ENCODE peak calls at places on chromosomes 1 and 21, in four cellular contexts. W is cardiac muscle cell, G is GM23338, F is lower lobe of right lung. R is an unnamed sample. For H3K4me1, the result is how much of the 10 kb centered on the place peaks cover.

GRCh38 chr1:85322655-85323054 is 46.2 kb upstream of the BCL10 start:
- DNase-seq in W (no peak), G (no peak), F (no peak), R (no peak)

GRCh38 chr1:33161061-33161681 is 20.7 kb downstream of the TRIM62 start:
- DNase-seq in W (peak), G (no peak), F (no peak), R (peak)

GRCh38 chr1:9302745-9303524 is 10.2 kb downstream of the SPSB1 start:
- DNase-seq in W (peak), G (no peak), F (no peak), R (peak)

GRCh38 chr1:238619652-238620051 is 728.9 kb upstream of the ZP4 start:
- DNase-seq in W (no peak), G (no peak), F (no peak), R (no peak)

GRCh38 chr21:31363720-31364119 is 19.7 kb upstream of the TIAM1 start:
- DNase-seq in W (no peak), G (no peak), F (no peak), R (no peak)

GRCh38 chr1:234325878-234326492 is 47.3 kb upstream of the COA6 start:
- DNase-seq in W (no peak), G (no peak), F (no peak), R (no peak)

GRCh38 chr1:232293361-232293760 is 336.6 kb downstream of the SIPA1L2 start:
- DNase-seq in W (no peak), G (no peak), F (no peak), R (no peak)

GRCh38 chr1:151009206-151009587 is 948 bp downstream of the PRUNE1 start:
- DNase-seq in W (peak), G (no peak), F (no peak), R (no peak)

GRCh38 chr1:45018599-45019230 is 6.7 kb downstream of the UROD start:
- DNase-seq in W (peak), G (peak), F (peak), R (peak)

GRCh38 chr1:941027-941587 is 17.4 kb downstream of the SAMD11 start:
- DNase-seq in W (no peak), G (no peak), F (no peak), R (no peak)

GRCh38 chr1:194598098-194598497 is 1411.7 kb upstream of the B3GALT2 start:
- DNase-seq in W (no peak), G (peak), F (no peak), R (no peak)

GRCh38 chr1:56424744-56425493 is 154.4 kb downstream of the PLPP3 start:
- DNase-seq in W (peak), G (no peak), F (peak), R (peak)

GRCh38 chr1:19157653-19158052 is 52.4 kb downstream of the UBR4 start:
- DNase-seq in W (no peak), G (no peak), F (no peak), R (no peak)

GRCh38 chr1:69535490-69535889 is 32.2 kb upstream of the LRRC7 start:
- DNase-seq in W (no peak), G (peak), F (no peak), R (no peak)

GRCh38 chr1:42931911-42932422 is 26.7 kb downstream of the SLC2A1 start:
- DNase-seq in W (no peak), G (peak), F (peak), R (peak)

GRCh38 chr1:164579346-164579745 is 20.4 kb downstream of the PBX1 start:
- DNase-seq in W (no peak), G (no peak), F (no peak), R (no peak)

GRCh38 chr1:19404748-19405147 is 80.6 kb downstream of the CAPZB start:
- DNase-seq in W (no peak), G (no peak), F (no peak), R (no peak)

GRCh38 chr1:26696645-26697440 is 1.0 kb downstream of the ARID1A start:
- DNase-seq in W (no peak), G (no peak), F (peak), R (peak)

GRCh38 chr21:33993286-33994231 is 78.0 kb upstream of the ATP5PO start:
- DNase-seq in W (no peak), G (no peak), F (no peak), R (no peak)

GRCh38 chr1:19359357-19359756 is 47.2 kb downstream of the SLC66A1 start:
- DNase-seq in W (no peak), G (no peak), F (no peak), R (no peak)

GRCh38 chr1:194658090-194658439 is 1471.7 kb upstream of the B3GALT2 start:
- DNase-seq in W (no peak), G (no peak), F (no peak), R (no peak)

GRCh38 chr1:172935062-172935592 is 115.6 kb downstream of the TNFSF18 start:
- DNase-seq in W (peak), G (no peak), F (no peak), R (no peak)

GRCh38 chr1:19305880-19306279 is 6.1 kb downstream of the AKR7A2 start:
- DNase-seq in W (no peak), G (no peak), F (no peak), R (no peak)

GRCh38 chr1:59903136-59903754 is 23.3 kb downstream of the CYP2J2 start:
- DNase-seq in W (peak), G (peak), F (no peak), R (peak)

GRCh38 chr1:39637301-39637700 is 2.1 kb downstream of the HEYL start:
- DNase-seq in W (no peak), G (no peak), F (no peak), R (no peak)

GRCh38 chr1:67683736-67684525 is 1.1 kb upstream of the GADD45A start:
- DNase-seq in W (no peak), G (no peak), F (no peak), R (no peak)
- H3K4me1 ChIP-seq in W (under half), G (under half), F (under half), R (under half)

DNA sequence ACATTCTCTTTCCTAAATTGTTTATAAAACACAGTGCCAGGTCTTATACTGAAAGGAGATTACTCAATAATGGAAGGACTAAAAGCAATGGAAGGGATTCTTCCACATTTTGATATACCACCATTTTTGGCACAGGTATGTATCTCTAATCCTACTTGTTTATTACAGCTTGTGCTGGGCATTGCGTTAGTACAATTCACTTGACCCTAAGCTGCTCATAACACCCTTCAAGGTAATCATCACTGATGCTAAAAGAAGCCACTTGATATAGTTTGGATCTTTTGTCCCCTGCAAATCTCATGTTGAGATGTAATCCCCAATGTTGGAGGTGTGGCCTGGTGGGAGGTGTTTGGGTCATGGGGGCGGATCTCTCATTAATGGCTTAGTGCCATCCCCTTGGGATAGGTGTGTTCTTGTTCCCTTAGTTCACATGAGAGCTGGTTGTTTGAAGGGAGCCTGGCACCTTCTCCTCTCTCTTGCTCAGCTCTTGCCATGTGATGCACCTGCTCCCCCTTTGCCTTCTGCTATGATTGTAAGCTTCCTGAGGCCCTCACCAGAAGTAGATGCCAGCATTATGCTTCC is 71.1 kb downstream of the NIBAN1 start:
- DNase-seq in W (no peak), G (no peak), F (no peak), R (no peak)
- H3K4me1 ChIP-seq in W (under half), G (under half), F (under half), R (under half)

GRCh38 chr1:113615425-113615824 is 143.9 kb downstream of the PHTF1 start:
- DNase-seq in W (peak), G (no peak), F (no peak), R (no peak)

GRCh38 chr1:113616201-113616600 is 143.1 kb downstream of the PHTF1 start:
- DNase-seq in W (no peak), G (no peak), F (no peak), R (no peak)

DNA sequence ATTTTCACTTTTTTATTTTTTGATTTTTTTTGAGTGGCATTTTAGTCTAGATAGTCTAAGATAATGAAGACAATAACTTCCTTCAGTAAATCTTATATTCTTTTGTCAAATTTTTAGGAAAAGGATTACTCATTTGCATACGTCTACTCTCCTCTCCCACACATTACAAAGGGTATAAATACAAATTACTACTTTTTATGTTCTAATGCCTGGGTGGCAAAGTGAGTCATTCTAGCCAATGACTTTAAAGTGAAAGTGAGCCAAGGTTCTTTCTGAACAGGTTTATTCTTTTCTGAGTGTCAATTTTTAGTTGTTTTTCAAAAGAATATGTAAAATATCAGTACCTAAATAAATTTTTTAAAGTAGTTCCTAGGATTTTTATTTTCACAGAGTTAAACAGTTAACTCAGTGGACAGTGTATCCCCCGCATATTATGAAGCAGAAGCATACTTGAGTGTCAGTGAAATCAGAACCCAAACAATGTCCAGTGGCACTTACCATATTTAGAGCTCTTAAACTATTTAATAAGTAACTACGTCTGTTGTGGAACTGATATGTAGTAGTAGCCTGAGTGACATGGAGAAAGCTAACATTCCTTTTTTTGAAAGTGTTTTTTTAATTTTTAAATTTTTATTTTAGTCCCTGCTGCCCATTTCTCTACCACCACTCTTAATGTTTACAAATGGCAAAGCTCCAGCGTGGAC is 141.7 kb downstream of the PHTF1 start:
- DNase-seq in W (peak), G (no peak), F (no peak), R (no peak)
- H3K4me1 ChIP-seq in W (under half), G (under half), F (under half), R (under half)

GRCh38 chr1:149934326-149934725 is 2.4 kb downstream of the MTMR11 start:
- DNase-seq in W (no peak), G (no peak), F (no peak), R (no peak)
- H3K4me1 ChIP-seq in W (under half), G (under half), F (under half), R (under half)

DNA sequence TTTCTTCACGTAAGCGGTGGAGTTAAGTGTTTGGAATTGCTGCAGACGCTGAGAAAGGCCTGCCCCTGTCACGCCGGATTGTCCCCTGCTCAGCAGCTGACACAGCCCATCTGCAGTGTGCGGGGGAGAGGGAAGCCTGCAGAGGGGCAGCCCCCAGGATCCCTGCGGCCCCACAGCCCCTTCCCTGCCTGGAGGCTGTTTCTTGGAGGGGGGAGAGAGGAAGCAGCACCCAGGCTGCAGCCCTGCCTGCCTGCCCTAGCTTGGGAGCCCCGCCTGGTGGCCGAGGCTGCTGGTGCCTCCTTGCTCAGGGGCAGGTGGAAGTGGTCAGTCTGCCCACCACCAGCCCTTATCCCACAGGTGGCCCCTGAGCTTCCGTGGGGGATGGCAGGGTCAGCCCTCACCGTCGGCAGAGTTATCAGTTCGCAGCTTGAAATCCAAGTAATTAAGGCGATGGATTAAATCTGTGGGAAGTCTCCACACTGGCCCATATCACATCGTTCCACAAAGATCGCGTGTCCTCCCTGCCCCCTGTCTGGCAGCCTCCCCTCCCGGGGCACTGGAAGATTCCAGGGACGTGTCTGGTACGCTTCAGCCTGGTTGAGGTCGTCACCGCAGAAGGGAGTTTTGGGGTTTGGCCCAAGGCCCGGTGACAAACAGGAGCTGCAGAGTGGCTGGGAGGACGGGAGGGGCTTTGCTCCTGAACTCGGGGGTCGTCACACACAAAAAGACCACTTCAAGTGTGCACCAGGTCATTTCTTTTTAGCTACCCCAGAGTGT is 50.9 kb downstream of the PRDM16 start:
- DNase-seq in W (no peak), G (no peak), F (no peak), R (no peak)
- H3K4me1 ChIP-seq in W (under half), G (under half), F (under half), R (under half)

GRCh38 chr1:155967410-155968400 is 10.6 kb downstream of the ARHGEF2 start:
- DNase-seq in W (no peak), G (peak), F (no peak), R (no peak)
- H3K4me1 ChIP-seq in W (under half), G (under half), F (half or more), R (under half)

GRCh38 chr1:36343651-36344394 is 20.4 kb upstream of the EVA1B start:
- DNase-seq in W (no peak), G (no peak), F (no peak), R (no peak)

GRCh38 chr1:36344395-36344680 is 20.9 kb upstream of the EVA1B start:
- DNase-seq in W (no peak), G (no peak), F (no peak), R (no peak)

GRCh38 chr1:36346741-36347370 is 23.4 kb upstream of the EVA1B start:
- DNase-seq in W (no peak), G (no peak), F (no peak), R (no peak)

GRCh38 chr1:36342426-36343185 is 19.2 kb upstream of the EVA1B start:
- DNase-seq in W (peak), G (peak), F (peak), R (peak)

DNA sequence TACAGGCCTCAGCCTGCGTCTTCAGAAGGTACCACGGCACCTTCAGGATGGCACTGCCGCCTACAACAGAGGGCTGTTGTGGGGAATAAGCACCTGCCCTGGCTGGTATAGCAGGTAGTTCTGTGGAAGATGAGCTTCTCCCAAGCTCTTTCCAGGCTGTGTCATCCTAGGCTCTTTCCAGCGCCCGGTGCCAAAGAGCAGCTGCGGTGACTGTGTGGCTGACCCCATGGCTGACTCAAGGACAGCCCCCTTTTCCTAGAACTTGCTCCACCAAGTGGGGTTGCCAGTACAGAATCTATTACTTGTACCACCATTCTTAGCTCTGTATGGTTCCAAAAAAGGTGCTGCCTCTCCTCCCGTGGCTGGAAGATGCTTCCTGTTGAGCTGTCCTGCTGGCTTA is 21.9 kb upstream of the EVA1B start:
- DNase-seq in W (no peak), G (no peak), F (no peak), R (no peak)
- H3K4me1 ChIP-seq in W (under half), G (under half), F (under half), R (under half)

GRCh38 chr1:208218237-208219097 is 25.7 kb downstream of the PLXNA2 start:
- DNase-seq in W (no peak), G (no peak), F (no peak), R (no peak)

GRCh38 chr1:208219098-208219658 is 25.0 kb downstream of the PLXNA2 start:
- DNase-seq in W (no peak), G (no peak), F (no peak), R (no peak)

GRCh38 chr1:208216806-208217205 is 27.4 kb downstream of the PLXNA2 start:
- DNase-seq in W (no peak), G (no peak), F (no peak), R (no peak)

GRCh38 chr1:208216062-208216461 is 28.1 kb downstream of the PLXNA2 start:
- DNase-seq in W (peak), G (no peak), F (no peak), R (no peak)

GRCh38 chr1:208217774-208218173 is 26.4 kb downstream of the PLXNA2 start:
- DNase-seq in W (no peak), G (no peak), F (no peak), R (no peak)
- H3K4me1 ChIP-seq in W (half or more), G (under half), F (half or more), R (under half)